ENCODE peak calls at places on chromosomes 11 and 22, in seven cellular contexts. H is H9, A is IMR-90, O is neuronal stem cell, Y is H1, S is mesendoderm, I is mesenchymal stem cell. N is an unnamed sample.

GRCh38 chr11:34439521-34440258 is 956 bp downstream of the CAT start:
- DNase-seq in H (no peak), A (no peak), O (peak; percentile 2), Y (no peak), S (no peak), I (no peak), N (peak; percentile 18)

GRCh38 chr11:75133976-75134375 is 16.9 kb upstream of the SLCO2B1 start:
- DNase-seq in H (no peak), A (no peak), O (peak; percentile 31), Y (no peak), S (peak; percentile 34), I (no peak), N (no peak)

GRCh38 chr11:96228472-96228871 is 114.5 kb downstream of the MAML2 start:
- DNase-seq in H (no peak), A (peak; percentile 96), O (no peak), Y (no peak), S (peak; percentile 76), I (peak; percentile 95), N (peak; percentile 82)

GRCh38 chr11:5336331-5336730 is 7.0 kb downstream of the OR51B5 start:
- DNase-seq in H (no peak), A (peak; percentile 76), O (no peak), Y (no peak), S (no peak), I (peak; percentile 36), N (no peak)

GRCh38 chr22:26690654-26691376 is 33.4 kb downstream of the MIAT start:
- DNase-seq in H (no peak), A (no peak), O (no peak), Y (no peak), S (no peak), I (no peak), N (no peak)

GRCh38 chr11:92227954-92228935 is 3.6 kb downstream of the FAT3 start:
- DNase-seq in H (no peak), A (no peak), O (no peak), Y (no peak), S (no peak), I (no peak), N (no peak)

GRCh38 chr22:50057292-50057867 is 718 bp downstream of the TTLL8 start:
- DNase-seq in H (peak; percentile 15), A (peak; percentile 14), O (no peak), Y (no peak), S (no peak), I (no peak), N (no peak)

GRCh38 chr11:117837070-117837776 is 12.7 kb upstream of the FXYD2 start:
- DNase-seq in H (peak; percentile 23), A (no peak), O (no peak), Y (no peak), S (peak; percentile 59), I (no peak), N (no peak)

GRCh38 chr22:48406161-48406560 is 1421.5 kb downstream of the BRD1 start:
- DNase-seq in H (no peak), A (no peak), O (no peak), Y (no peak), S (no peak), I (no peak), N (no peak)

GRCh38 chr22:29524440-29525191 is 28.9 kb downstream of the THOC5 start:
- DNase-seq in H (peak; percentile 43), A (peak; percentile 13), O (no peak), Y (peak; percentile 33), S (peak; percentile 58), I (peak; percentile 27), N (peak; percentile 54)

GRCh38 chr22:50608996-50609395 is 8.4 kb downstream of the MAPK8IP2 start:
- DNase-seq in H (no peak), A (no peak), O (no peak), Y (no peak), S (no peak), I (no peak), N (no peak)

GRCh38 chr22:29108137-29108536 is 35.3 kb downstream of the KREMEN1 start:
- DNase-seq in H (no peak), A (peak; percentile 58), O (no peak), Y (no peak), S (no peak), I (peak; percentile 83), N (peak; percentile 96)

GRCh38 chr11:19642759-19643158 is 69.9 kb upstream of the NAV2 start:
- DNase-seq in H (no peak), A (no peak), O (no peak), Y (no peak), S (no peak), I (no peak), N (no peak)

GRCh38 chr11:45754261-45754709 is 50.7 kb upstream of the SLC35C1 start:
- DNase-seq in H (no peak), A (peak; percentile 2), O (no peak), Y (no peak), S (peak; percentile 89), I (peak; percentile 29), N (peak; percentile 97)

GRCh38 chr22:30206964-30207363 is 39.6 kb downstream of the LIF start:
- DNase-seq in H (peak; percentile 55), A (peak; percentile 99), O (peak; percentile 51), Y (no peak), S (peak; percentile 88), I (peak; percentile 96), N (peak; percentile 89)

GRCh38 chr11:95487391-95487790 is 256.4 kb upstream of the SESN3 start:
- DNase-seq in H (no peak), A (no peak), O (no peak), Y (no peak), S (peak; percentile 37), I (no peak), N (peak; percentile 75)

GRCh38 chr11:88801484-88802123 is 264.2 kb downstream of the GRM5 start:
- DNase-seq in H (no peak), A (no peak), O (no peak), Y (no peak), S (peak; percentile 15), I (no peak), N (no peak)

GRCh38 chr22:49268924-49269323 is 558.7 kb downstream of the BRD1 start:
- DNase-seq in H (no peak), A (no peak), O (no peak), Y (no peak), S (no peak), I (no peak), N (no peak)

GRCh38 chr11:57511741-57512430 is 3.6 kb downstream of the SLC43A1 start:
- DNase-seq in H (no peak), A (no peak), O (no peak), Y (no peak), S (no peak), I (no peak), N (no peak)

DNA sequence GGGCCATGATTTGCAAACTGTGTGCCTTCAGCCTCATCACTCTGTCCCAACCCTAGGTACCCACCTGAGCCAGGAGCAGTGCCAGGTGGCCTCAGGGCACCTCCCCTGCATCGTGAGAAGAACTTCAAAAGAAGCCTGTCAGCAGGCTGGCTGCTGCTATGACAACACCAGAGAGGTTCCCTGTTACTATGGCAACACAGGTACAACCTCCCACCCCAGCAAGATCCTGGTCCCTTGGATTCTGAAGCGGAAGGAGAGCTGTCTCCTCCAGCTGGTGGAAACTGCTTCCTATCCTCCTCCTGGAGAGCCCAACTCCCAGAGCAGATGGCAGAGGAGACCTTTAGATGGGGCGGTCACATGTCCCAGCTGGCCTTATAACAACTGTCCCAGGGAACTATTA is 2.9 kb downstream of the ZP1 start:
- DNase-seq in H (no peak), A (no peak), O (no peak), Y (no peak), S (peak; percentile 74), I (no peak), N (no peak)
- H3K18ac ChIP-seq in H (no peak overlapping the region), A (no peak overlapping the region), O (no peak overlapping the region), Y (no peak overlapping the region), S (no peak overlapping the region), I (no peak overlapping the region), N (no peak overlapping the region)

GRCh38 chr22:44269757-44270555 is 42.8 kb downstream of the SHISAL1 start:
- DNase-seq in H (no peak), A (no peak), O (no peak), Y (no peak), S (no peak), I (no peak), N (no peak)
- H3K18ac ChIP-seq in H (no peak overlapping the region), A (no peak overlapping the region), O (peak overlapping the region; percentile 40), Y (no peak overlapping the region), S (no peak overlapping the region), I (no peak overlapping the region), N (no peak overlapping the region)

DNA sequence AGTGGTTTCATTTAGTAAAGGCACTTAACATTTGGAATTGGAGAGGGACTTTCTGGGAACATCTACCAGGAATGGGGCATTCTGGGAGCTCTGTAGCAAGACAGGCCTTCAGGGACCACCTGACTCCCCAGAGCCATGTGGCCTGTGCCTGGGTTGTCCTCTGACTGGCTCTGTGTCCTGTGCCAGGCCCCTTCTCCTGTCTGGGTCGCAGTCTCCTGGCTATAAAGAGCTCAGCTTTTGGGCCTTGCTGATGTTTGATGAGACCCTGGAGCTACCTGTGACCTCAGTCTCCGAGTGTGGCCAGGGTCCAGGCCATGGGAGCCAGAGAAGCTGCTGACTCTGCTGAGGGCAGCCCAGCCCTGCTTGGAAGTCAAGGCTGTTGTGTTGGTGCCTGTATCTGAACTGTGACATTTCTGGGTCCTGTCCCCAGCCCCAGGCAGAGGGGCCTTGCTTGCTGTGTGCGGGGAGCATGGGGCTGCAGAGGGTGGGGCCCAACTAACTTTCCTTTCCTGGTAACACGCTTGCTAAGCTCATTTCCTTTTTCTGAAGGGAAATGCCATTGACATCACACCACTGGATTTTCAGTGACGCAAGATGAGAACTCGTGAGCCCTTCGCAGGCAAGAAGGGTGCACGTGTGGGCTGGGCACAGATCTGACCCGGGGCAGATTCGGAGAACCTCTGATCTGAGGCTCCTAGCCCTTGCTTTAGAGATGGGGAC is 41.3 kb downstream of the LRRC32 start:
- DNase-seq in H (no peak), A (peak; percentile 75), O (no peak), Y (no peak), S (no peak), I (peak; percentile 87), N (peak; percentile 90)
- H3K18ac ChIP-seq in H (no peak overlapping the region), A (peak overlapping the region; percentile 78), O (no peak overlapping the region), Y (no peak overlapping the region), S (no peak overlapping the region), I (peak overlapping the region; percentile 63), N (peak overlapping the region; percentile 77)

GRCh38 chr11:60128376-60128775 is 39.9 kb downstream of the MS4A2 start:
- DNase-seq in H (no peak), A (no peak), O (no peak), Y (no peak), S (no peak), I (no peak), N (no peak)

GRCh38 chr11:60131943-60132342 is 43.5 kb downstream of the MS4A2 start:
- DNase-seq in H (no peak), A (no peak), O (no peak), Y (no peak), S (no peak), I (no peak), N (no peak)

GRCh38 chr11:60129853-60130252 is 41.4 kb downstream of the MS4A2 start:
- DNase-seq in H (no peak), A (no peak), O (no peak), Y (no peak), S (no peak), I (no peak), N (no peak)

GRCh38 chr11:60127311-60127811 is 38.9 kb downstream of the MS4A2 start:
- DNase-seq in H (no peak), A (no peak), O (no peak), Y (no peak), S (no peak), I (no peak), N (peak; percentile 45)

DNA sequence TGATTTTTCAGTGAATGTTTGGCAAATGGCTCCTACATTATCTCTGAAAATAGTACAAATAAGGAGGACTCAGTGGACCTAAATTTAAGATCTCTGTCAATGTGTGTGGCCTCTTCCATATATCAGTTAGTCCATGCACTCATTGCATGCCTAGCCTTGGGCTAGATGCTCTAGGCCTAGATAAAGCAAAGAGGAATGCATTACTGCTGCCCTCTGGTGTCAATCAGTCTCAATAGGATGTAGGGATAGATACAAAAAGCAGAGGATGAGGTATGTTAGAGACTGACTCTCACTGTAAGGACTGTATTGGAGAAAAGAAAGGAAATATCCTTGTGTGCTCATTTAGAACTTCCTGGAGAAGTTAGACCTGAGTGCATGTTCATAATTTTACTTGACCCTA is 42.0 kb downstream of the MS4A2 start:
- DNase-seq in H (peak; percentile 43), A (no peak), O (peak; percentile 39), Y (peak; percentile 15), S (peak; percentile 88), I (peak; percentile 38), N (peak; percentile 63)
- H3K18ac ChIP-seq in H (no peak overlapping the region), A (no peak overlapping the region), O (no peak overlapping the region), Y (no peak overlapping the region), S (no peak overlapping the region), I (no peak overlapping the region), N (no peak overlapping the region)